ENCODE peak calls at places on chromosomes 1 and 21, in seven cellular contexts. One of them, this sample, is unnamed.
A peak's percentile ranks its signal among the peaks of the same experiment; 100 is the strongest.

GRCh38 chr1:64584479-64584878 is 114.5 kb downstream of the CACHD1 start:
- DNase-seq in H9: no peak
- DNase-seq in mesenchymal stem cell: no peak
- DNase-seq in H1: no peak
- DNase-seq in trophoblast cell: no peak
- DNase-seq in neuronal stem cell: no peak
- DNase-seq in IMR-90: no peak
- DNase-seq in this sample: no peak

GRCh38 chr1:100750002-100750885 is 30.7 kb downstream of the VCAM1 start:
- DNase-seq in H1: no peak
- DNase-seq in trophoblast cell: no peak
- DNase-seq in neuronal stem cell: no peak
- DNase-seq in H9: peak; percentile 47
- DNase-seq in mesenchymal stem cell: no peak
- DNase-seq in IMR-90: no peak
- DNase-seq in this sample: peak; percentile 31

GRCh38 chr1:63411081-63411480 is 43.7 kb downstream of the ALG6 start:
- DNase-seq in H9: no peak
- DNase-seq in trophoblast cell: no peak
- DNase-seq in H1: no peak
- DNase-seq in neuronal stem cell: no peak
- DNase-seq in IMR-90: peak; percentile 2
- DNase-seq in mesenchymal stem cell: no peak
- DNase-seq in this sample: no peak

GRCh38 chr1:26361605-26362122 is 7.7 kb upstream of the CRYBG2 start:
- DNase-seq in H1: no peak
- DNase-seq in mesenchymal stem cell: no peak
- DNase-seq in trophoblast cell: no peak
- DNase-seq in IMR-90: no peak
- DNase-seq in H9: no peak
- DNase-seq in neuronal stem cell: no peak
- DNase-seq in this sample: no peak

GRCh38 chr1:230849451-230850194 is 18.7 kb downstream of the C1orf198 start:
- DNase-seq in H1: no peak
- DNase-seq in mesenchymal stem cell: peak; percentile 87
- DNase-seq in trophoblast cell: peak; percentile 28
- DNase-seq in H9: no peak
- DNase-seq in neuronal stem cell: no peak
- DNase-seq in IMR-90: peak; percentile 95
- DNase-seq in this sample: no peak

GRCh38 chr1:169217621-169218020 is 111.1 kb downstream of the ATP1B1 start:
- DNase-seq in H9: no peak
- DNase-seq in mesenchymal stem cell: no peak
- DNase-seq in IMR-90: no peak
- DNase-seq in trophoblast cell: no peak
- DNase-seq in H1: no peak
- DNase-seq in neuronal stem cell: no peak
- DNase-seq in this sample: no peak

GRCh38 chr21:30515681-30516080 is 13.7 kb upstream of the KRTAP19-5 start:
- DNase-seq in neuronal stem cell: no peak
- DNase-seq in H9: no peak
- DNase-seq in H1: no peak
- DNase-seq in mesenchymal stem cell: no peak
- DNase-seq in IMR-90: no peak
- DNase-seq in trophoblast cell: no peak
- DNase-seq in this sample: no peak

GRCh38 chr1:207754011-207754410 is 2.2 kb downstream of the CD46 start:
- DNase-seq in mesenchymal stem cell: no peak
- DNase-seq in H9: no peak
- DNase-seq in trophoblast cell: no peak
- DNase-seq in H1: no peak
- DNase-seq in neuronal stem cell: no peak
- DNase-seq in IMR-90: no peak
- DNase-seq in this sample: no peak

DNA sequence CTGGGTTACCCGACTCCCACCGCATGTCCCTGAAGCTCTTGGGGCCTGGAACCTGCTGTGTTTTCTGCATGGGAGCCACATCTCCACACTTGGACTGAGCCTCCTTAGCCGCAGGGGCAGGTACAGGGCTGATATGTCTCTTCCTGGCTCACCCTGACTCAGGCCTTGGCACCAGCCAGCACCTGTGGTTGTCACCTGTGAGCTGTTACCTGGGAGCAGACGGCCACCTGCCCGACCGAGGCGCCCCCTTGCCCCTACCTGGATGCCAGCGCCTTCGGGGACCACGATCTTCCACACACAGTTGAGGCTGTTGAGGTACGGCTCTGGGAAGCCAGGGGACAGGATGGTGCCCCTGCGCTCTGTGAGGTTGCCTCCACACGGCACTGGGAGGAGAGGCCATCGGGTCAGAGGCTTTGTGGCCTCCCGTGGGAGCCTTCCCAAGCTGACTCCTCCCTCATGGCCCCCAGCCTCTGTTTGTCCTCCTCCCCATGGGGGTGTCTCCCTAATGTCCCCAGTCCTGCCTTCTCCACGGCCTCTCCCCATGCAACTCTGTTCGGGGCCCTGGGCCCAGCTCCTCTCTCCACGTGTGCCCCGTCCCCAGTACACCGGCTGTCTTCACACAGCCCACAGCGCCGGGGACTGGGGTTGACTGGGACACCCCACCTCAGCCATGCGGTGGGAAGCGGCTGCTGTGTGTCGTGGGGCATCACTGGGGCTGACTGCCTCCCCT is 152.0 kb downstream of the ZSCAN20 start:
- DNase-seq in H9: no peak
- DNase-seq in H1: no peak
- DNase-seq in trophoblast cell: no peak
- DNase-seq in neuronal stem cell: no peak
- DNase-seq in mesenchymal stem cell: no peak
- DNase-seq in IMR-90: no peak
- DNase-seq in this sample: no peak
- H2AK5ac ChIP-seq in H9: no peak overlapping the region
- H2AK5ac ChIP-seq in H1: no peak overlapping the region
- H2AK5ac ChIP-seq in trophoblast cell: no peak overlapping the region
- H2AK5ac ChIP-seq in neuronal stem cell: no peak overlapping the region
- H2AK5ac ChIP-seq in mesenchymal stem cell: no peak overlapping the region
- H2AK5ac ChIP-seq in IMR-90: no peak overlapping the region
- H2AK5ac ChIP-seq in this sample: no peak overlapping the region

GRCh38 chr1:78231477-78231876 is 185.7 kb downstream of the GIPC2 start:
- DNase-seq in neuronal stem cell: no peak
- DNase-seq in mesenchymal stem cell: no peak
- DNase-seq in IMR-90: no peak
- DNase-seq in trophoblast cell: no peak
- DNase-seq in H1: no peak
- DNase-seq in H9: no peak
- DNase-seq in this sample: no peak

GRCh38 chr1:78226784-78227183 is 181.0 kb downstream of the GIPC2 start:
- DNase-seq in neuronal stem cell: no peak
- DNase-seq in mesenchymal stem cell: no peak
- DNase-seq in IMR-90: no peak
- DNase-seq in trophoblast cell: no peak
- DNase-seq in H9: no peak
- DNase-seq in H1: no peak
- DNase-seq in this sample: no peak

GRCh38 chr1:78227705-78228260 is 182.0 kb downstream of the GIPC2 start:
- DNase-seq in IMR-90: peak; percentile 21
- DNase-seq in neuronal stem cell: no peak
- DNase-seq in H1: no peak
- DNase-seq in mesenchymal stem cell: no peak
- DNase-seq in trophoblast cell: no peak
- DNase-seq in H9: no peak
- DNase-seq in this sample: no peak

GRCh38 chr1:78231894-78232293 is 186.1 kb downstream of the GIPC2 start:
- DNase-seq in H1: no peak
- DNase-seq in trophoblast cell: no peak
- DNase-seq in H9: no peak
- DNase-seq in IMR-90: no peak
- DNase-seq in mesenchymal stem cell: no peak
- DNase-seq in neuronal stem cell: no peak
- DNase-seq in this sample: no peak

DNA sequence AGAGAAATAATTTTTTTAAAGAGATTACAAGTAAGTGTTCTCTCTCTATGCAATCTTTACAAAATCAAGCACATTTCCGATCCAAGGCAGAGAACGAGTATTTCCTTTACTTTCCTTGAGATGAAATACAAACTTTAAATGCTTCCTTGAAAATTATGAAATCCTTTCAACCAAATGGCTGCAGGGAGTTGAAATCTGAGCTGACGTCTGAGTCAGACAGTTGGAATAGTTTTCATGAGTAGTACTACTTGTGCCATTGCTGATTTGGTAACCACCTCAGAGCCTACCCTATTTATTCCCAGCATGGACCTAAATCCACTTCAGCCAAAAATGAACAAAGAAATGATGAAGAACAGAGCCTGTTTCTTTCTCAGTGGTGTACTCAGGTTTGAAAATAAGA is 183.6 kb downstream of the GIPC2 start:
- DNase-seq in mesenchymal stem cell: peak; percentile 10
- DNase-seq in H1: no peak
- DNase-seq in H9: no peak
- DNase-seq in IMR-90: peak; percentile 92
- DNase-seq in neuronal stem cell: no peak
- DNase-seq in trophoblast cell: peak; percentile 75
- DNase-seq in this sample: no peak
- H3K27me3 ChIP-seq in mesenchymal stem cell: no peaks in the 10 kb centered on the region
- H3K27me3 ChIP-seq in H1: peaks cover 15% of the 10 kb centered on the region
- H3K27me3 ChIP-seq in H9: peaks cover 19% of the 10 kb centered on the region
- H3K27me3 ChIP-seq in IMR-90: no peaks in the 10 kb centered on the region
- H3K27me3 ChIP-seq in neuronal stem cell: no peaks in the 10 kb centered on the region
- H3K27me3 ChIP-seq in trophoblast cell: no peaks in the 10 kb centered on the region
- H3K27me3 ChIP-seq in this sample: peaks cover 13% of the 10 kb centered on the region

GRCh38 chr1:87689487-87689886 is 360.8 kb downstream of the LMO4 start:
- DNase-seq in H1: no peak
- DNase-seq in IMR-90: no peak
- DNase-seq in trophoblast cell: no peak
- DNase-seq in H9: no peak
- DNase-seq in neuronal stem cell: no peak
- DNase-seq in mesenchymal stem cell: no peak
- DNase-seq in this sample: no peak

GRCh38 chr1:87686137-87686490 is 357.4 kb downstream of the LMO4 start:
- DNase-seq in H9: no peak
- DNase-seq in IMR-90: no peak
- DNase-seq in H1: no peak
- DNase-seq in mesenchymal stem cell: peak; percentile 20
- DNase-seq in trophoblast cell: no peak
- DNase-seq in neuronal stem cell: no peak
- DNase-seq in this sample: no peak

GRCh38 chr1:87685366-87686136 is 356.9 kb downstream of the LMO4 start:
- DNase-seq in H9: peak; percentile 28
- DNase-seq in IMR-90: peak; percentile 40
- DNase-seq in trophoblast cell: no peak
- DNase-seq in H1: no peak
- DNase-seq in mesenchymal stem cell: peak; percentile 37
- DNase-seq in neuronal stem cell: no peak
- DNase-seq in this sample: no peak

GRCh38 chr1:87686671-87687070 is 358.0 kb downstream of the LMO4 start:
- DNase-seq in trophoblast cell: no peak
- DNase-seq in mesenchymal stem cell: peak; percentile 57
- DNase-seq in H9: no peak
- DNase-seq in IMR-90: no peak
- DNase-seq in H1: no peak
- DNase-seq in neuronal stem cell: no peak
- DNase-seq in this sample: no peak

DNA sequence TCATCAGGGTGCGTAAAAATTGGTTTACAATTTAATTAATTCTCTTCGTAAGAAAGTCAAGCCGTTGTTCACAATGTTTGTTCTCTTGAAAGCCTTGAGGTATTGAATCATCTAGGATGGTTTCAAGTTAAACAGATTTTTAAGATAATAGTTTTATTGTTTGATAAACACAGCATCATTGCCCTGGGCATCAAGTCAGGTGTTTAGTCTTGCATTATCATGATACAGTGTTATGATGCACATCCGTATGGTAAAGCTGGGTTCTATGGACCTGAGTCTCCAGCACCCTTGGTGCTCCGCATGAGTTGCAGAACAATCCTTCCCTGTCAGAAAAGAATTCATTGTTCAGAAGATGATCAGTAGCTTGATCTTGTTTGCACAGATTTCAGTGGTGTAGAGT is 359.5 kb downstream of the LMO4 start:
- DNase-seq in H9: no peak
- DNase-seq in trophoblast cell: no peak
- DNase-seq in H1: no peak
- DNase-seq in mesenchymal stem cell: no peak
- DNase-seq in IMR-90: no peak
- DNase-seq in neuronal stem cell: no peak
- DNase-seq in this sample: no peak
- H2AK5ac ChIP-seq in H9: no peak overlapping the region
- H2AK5ac ChIP-seq in trophoblast cell: no peak overlapping the region
- H2AK5ac ChIP-seq in H1: no peak overlapping the region
- H2AK5ac ChIP-seq in mesenchymal stem cell: no peak overlapping the region
- H2AK5ac ChIP-seq in IMR-90: no peak overlapping the region
- H2AK5ac ChIP-seq in neuronal stem cell: no peak overlapping the region
- H2AK5ac ChIP-seq in this sample: no peak overlapping the region

GRCh38 chr1:2525896-2526823 is at the start of gene PANK4:
- DNase-seq in H1: peak; percentile 66
- DNase-seq in IMR-90: peak; percentile 93
- DNase-seq in H9: peak; percentile 92
- DNase-seq in trophoblast cell: peak; percentile 93
- DNase-seq in mesenchymal stem cell: peak; percentile 94
- DNase-seq in neuronal stem cell: peak; percentile 94
- DNase-seq in this sample: peak; percentile 97

GRCh38 chr1:2528016-2528415 is 1.6 kb upstream of the PANK4 start:
- DNase-seq in trophoblast cell: peak; percentile 7
- DNase-seq in neuronal stem cell: no peak
- DNase-seq in IMR-90: no peak
- DNase-seq in H1: no peak
- DNase-seq in H9: no peak
- DNase-seq in mesenchymal stem cell: no peak
- DNase-seq in this sample: no peak

GRCh38 chr1:2525524-2525895 is 886 bp downstream of the PANK4 start:
- DNase-seq in H1: no peak
- DNase-seq in trophoblast cell: no peak
- DNase-seq in mesenchymal stem cell: no peak
- DNase-seq in H9: no peak
- DNase-seq in neuronal stem cell: no peak
- DNase-seq in IMR-90: no peak
- DNase-seq in this sample: peak; percentile 31

GRCh38 chr1:2527553-2527860 is 1.1 kb upstream of the PANK4 start:
- DNase-seq in trophoblast cell: no peak
- DNase-seq in mesenchymal stem cell: no peak
- DNase-seq in H1: no peak
- DNase-seq in H9: no peak
- DNase-seq in neuronal stem cell: no peak
- DNase-seq in IMR-90: no peak
- DNase-seq in this sample: no peak

DNA sequence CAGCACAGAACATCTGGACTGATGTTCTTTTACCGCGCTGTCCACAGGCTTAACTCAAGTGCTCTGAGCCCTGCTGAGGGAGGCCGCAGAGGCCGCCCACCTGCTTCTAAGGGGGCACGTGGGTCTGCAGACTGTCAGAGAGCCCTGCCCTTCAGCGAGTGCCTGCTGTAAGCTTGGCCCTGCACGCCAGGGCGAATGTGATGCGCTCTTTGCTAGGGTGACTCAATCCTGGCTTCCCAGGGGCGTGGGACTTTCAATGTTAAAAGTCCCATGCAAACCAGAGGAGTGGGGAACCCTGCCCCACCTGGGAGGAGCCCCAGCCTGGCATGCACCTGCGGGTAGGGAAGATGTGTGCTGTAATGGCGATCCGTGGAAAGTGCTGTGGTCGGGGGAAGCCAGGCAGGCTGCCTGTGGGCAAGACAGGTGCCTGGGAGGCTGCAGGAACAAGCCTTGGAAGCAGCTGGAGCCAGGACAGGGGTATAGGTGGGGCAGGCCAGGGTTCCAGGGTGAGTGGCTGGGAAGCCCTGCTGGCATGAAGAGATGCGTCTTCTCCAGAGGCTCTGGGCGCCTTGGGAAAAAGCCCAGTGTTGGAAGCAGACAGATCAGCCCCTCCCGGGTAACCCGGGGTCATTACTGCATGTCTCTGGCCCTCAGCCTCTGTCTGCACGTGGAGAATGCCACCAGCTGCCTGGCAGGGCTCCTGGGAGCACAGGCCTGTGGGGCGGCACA is 592 bp upstream of the PANK4 start:
- DNase-seq in H9: no peak
- DNase-seq in trophoblast cell: peak; percentile 27
- DNase-seq in neuronal stem cell: peak; percentile 61
- DNase-seq in IMR-90: peak; percentile 59
- DNase-seq in mesenchymal stem cell: peak; percentile 76
- DNase-seq in H1: no peak
- DNase-seq in this sample: peak; percentile 52
- H3K27me3 ChIP-seq in H9: peaks cover 36% of the 10 kb centered on the region
- H3K27me3 ChIP-seq in trophoblast cell: peaks cover 50% of the 10 kb centered on the region
- H3K27me3 ChIP-seq in neuronal stem cell: no peaks in the 10 kb centered on the region
- H3K27me3 ChIP-seq in IMR-90: peaks cover 23% of the 10 kb centered on the region
- H3K27me3 ChIP-seq in mesenchymal stem cell: peaks cover 35% of the 10 kb centered on the region
- H3K27me3 ChIP-seq in H1: peaks cover 47% of the 10 kb centered on the region
- H3K27me3 ChIP-seq in this sample: peaks cover 23% of the 10 kb centered on the region